ENCODE peak calls at places on chromosomes 1 and 21, in ten cellular contexts. One of them, this sample, is unnamed.

GRCh38 chr21:19261731-19262367 is 858.3 kb upstream of the TMPRSS15 start:
- DNase-seq in colonic mucosa: no peak
- DNase-seq in Caki2: no peak
- DNase-seq in iPS DF 19.7: no peak
- DNase-seq in non-pigmented ciliary epithelial cell: no peak
- DNase-seq in GM13977: no peak
- DNase-seq in GF-D8: no peak
- DNase-seq in natural killer cell: no peak
- DNase-seq in GM23338: no peak
- DNase-seq in neural crest cell: no peak
- DNase-seq in this sample: no peak

GRCh38 chr1:938088-938683 is 14.5 kb downstream of the SAMD11 start:
- DNase-seq in iPS DF 19.7: no peak
- DNase-seq in Caki2: peak; percentile 88
- DNase-seq in colonic mucosa: peak; percentile 56
- DNase-seq in natural killer cell: no peak
- DNase-seq in non-pigmented ciliary epithelial cell: no peak
- DNase-seq in neural crest cell: no peak
- DNase-seq in GF-D8: no peak
- DNase-seq in GM23338: no peak
- DNase-seq in GM13977: peak; percentile 63
- DNase-seq in this sample: no peak

GRCh38 chr1:170790651-170791071 is 126.7 kb downstream of the PRRX1 start:
- DNase-seq in neural crest cell: no peak
- DNase-seq in GM23338: no peak
- DNase-seq in GM13977: no peak
- DNase-seq in iPS DF 19.7: no peak
- DNase-seq in Caki2: no peak
- DNase-seq in natural killer cell: no peak
- DNase-seq in colonic mucosa: no peak
- DNase-seq in GF-D8: no peak
- DNase-seq in non-pigmented ciliary epithelial cell: peak; percentile 8
- DNase-seq in this sample: no peak

GRCh38 chr1:110106013-110106941 is 6.0 kb upstream of the UBL4B start:
- DNase-seq in GM13977: peak; percentile 83
- DNase-seq in GM23338: peak; percentile 85
- DNase-seq in non-pigmented ciliary epithelial cell: peak; percentile 23
- DNase-seq in colonic mucosa: peak; percentile 62
- DNase-seq in neural crest cell: peak; percentile 76
- DNase-seq in natural killer cell: peak; percentile 37
- DNase-seq in iPS DF 19.7: peak; percentile 52
- DNase-seq in GF-D8: peak; percentile 12
- DNase-seq in Caki2: peak; percentile 38
- DNase-seq in this sample: peak; percentile 83

GRCh38 chr1:246460411-246460810 is 46.7 kb downstream of the SMYD3 start:
- DNase-seq in non-pigmented ciliary epithelial cell: no peak
- DNase-seq in GF-D8: no peak
- DNase-seq in colonic mucosa: no peak
- DNase-seq in neural crest cell: no peak
- DNase-seq in GM23338: no peak
- DNase-seq in natural killer cell: no peak
- DNase-seq in Caki2: no peak
- DNase-seq in iPS DF 19.7: no peak
- DNase-seq in GM13977: no peak
- DNase-seq in this sample: no peak

GRCh38 chr1:218345673-218346390 is 696 bp downstream of the TGFB2 start:
- DNase-seq in iPS DF 19.7: no peak
- DNase-seq in colonic mucosa: peak; percentile 30
- DNase-seq in natural killer cell: no peak
- DNase-seq in neural crest cell: peak; percentile 41
- DNase-seq in GF-D8: peak; percentile 20
- DNase-seq in GM23338: peak; percentile 72
- DNase-seq in GM13977: peak; percentile 50
- DNase-seq in non-pigmented ciliary epithelial cell: no peak
- DNase-seq in Caki2: peak; percentile 80
- DNase-seq in this sample: peak; percentile 30

GRCh38 chr1:201251411-201251810 is 31.9 kb upstream of the PKP1 start:
- DNase-seq in GF-D8: no peak
- DNase-seq in neural crest cell: no peak
- DNase-seq in natural killer cell: no peak
- DNase-seq in GM13977: no peak
- DNase-seq in iPS DF 19.7: no peak
- DNase-seq in colonic mucosa: no peak
- DNase-seq in GM23338: no peak
- DNase-seq in non-pigmented ciliary epithelial cell: no peak
- DNase-seq in Caki2: no peak
- DNase-seq in this sample: no peak

GRCh38 chr1:207959141-207959825 is 48.4 kb upstream of the CD34 start:
- DNase-seq in natural killer cell: no peak
- DNase-seq in GF-D8: no peak
- DNase-seq in iPS DF 19.7: no peak
- DNase-seq in Caki2: no peak
- DNase-seq in neural crest cell: peak; percentile 41
- DNase-seq in GM23338: peak; percentile 77
- DNase-seq in non-pigmented ciliary epithelial cell: no peak
- DNase-seq in GM13977: peak; percentile 31
- DNase-seq in colonic mucosa: peak; percentile 54
- DNase-seq in this sample: peak; percentile 56

GRCh38 chr1:70934197-70934961 is 113.2 kb downstream of the PTGER3 start:
- DNase-seq in iPS DF 19.7: no peak
- DNase-seq in GM13977: no peak
- DNase-seq in natural killer cell: no peak
- DNase-seq in GM23338: no peak
- DNase-seq in non-pigmented ciliary epithelial cell: no peak
- DNase-seq in Caki2: no peak
- DNase-seq in colonic mucosa: no peak
- DNase-seq in neural crest cell: no peak
- DNase-seq in GF-D8: no peak
- DNase-seq in this sample: no peak

GRCh38 chr1:202593845-202594244 is 116.4 kb downstream of the SYT2 start:
- DNase-seq in natural killer cell: no peak
- DNase-seq in colonic mucosa: no peak
- DNase-seq in iPS DF 19.7: no peak
- DNase-seq in GF-D8: no peak
- DNase-seq in GM13977: no peak
- DNase-seq in GM23338: no peak
- DNase-seq in Caki2: no peak
- DNase-seq in non-pigmented ciliary epithelial cell: no peak
- DNase-seq in neural crest cell: no peak
- DNase-seq in this sample: no peak

GRCh38 chr1:179816196-179816960 is 61.2 kb downstream of the TOR1AIP2 start:
- DNase-seq in non-pigmented ciliary epithelial cell: no peak
- DNase-seq in iPS DF 19.7: no peak
- DNase-seq in natural killer cell: no peak
- DNase-seq in Caki2: peak; percentile 5
- DNase-seq in neural crest cell: no peak
- DNase-seq in colonic mucosa: no peak
- DNase-seq in GF-D8: no peak
- DNase-seq in GM23338: peak; percentile 34
- DNase-seq in GM13977: no peak
- DNase-seq in this sample: peak; percentile 12

GRCh38 chr1:247517795-247518612 is 18.2 kb downstream of the OR2C3 start:
- DNase-seq in natural killer cell: no peak
- DNase-seq in neural crest cell: no peak
- DNase-seq in non-pigmented ciliary epithelial cell: no peak
- DNase-seq in Caki2: no peak
- DNase-seq in GM23338: peak; percentile 31
- DNase-seq in iPS DF 19.7: no peak
- DNase-seq in colonic mucosa: no peak
- DNase-seq in GF-D8: no peak
- DNase-seq in GM13977: no peak
- DNase-seq in this sample: no peak

GRCh38 chr1:244361764-244362473 is 89.8 kb downstream of the ADSS2 start:
- DNase-seq in GM13977: no peak
- DNase-seq in neural crest cell: no peak
- DNase-seq in natural killer cell: no peak
- DNase-seq in iPS DF 19.7: peak; percentile 90
- DNase-seq in colonic mucosa: no peak
- DNase-seq in GM23338: peak; percentile 94
- DNase-seq in GF-D8: no peak
- DNase-seq in non-pigmented ciliary epithelial cell: peak; percentile 66
- DNase-seq in Caki2: peak; percentile 91
- DNase-seq in this sample: no peak

GRCh38 chr1:108842525-108843181 is 14.2 kb downstream of the AKNAD1 start:
- DNase-seq in non-pigmented ciliary epithelial cell: no peak
- DNase-seq in GF-D8: no peak
- DNase-seq in colonic mucosa: no peak
- DNase-seq in GM13977: no peak
- DNase-seq in GM23338: no peak
- DNase-seq in iPS DF 19.7: no peak
- DNase-seq in Caki2: no peak
- DNase-seq in natural killer cell: no peak
- DNase-seq in neural crest cell: no peak
- DNase-seq in this sample: no peak

GRCh38 chr1:210302501-210302900 is 26.2 kb upstream of the HHAT start:
- DNase-seq in iPS DF 19.7: no peak
- DNase-seq in colonic mucosa: no peak
- DNase-seq in neural crest cell: no peak
- DNase-seq in Caki2: no peak
- DNase-seq in natural killer cell: no peak
- DNase-seq in GM13977: no peak
- DNase-seq in GM23338: no peak
- DNase-seq in GF-D8: no peak
- DNase-seq in non-pigmented ciliary epithelial cell: no peak
- DNase-seq in this sample: peak; percentile 55

GRCh38 chr1:178938959-178939317 is 68.1 kb upstream of the ANGPTL1 start:
- DNase-seq in GM13977: no peak
- DNase-seq in non-pigmented ciliary epithelial cell: no peak
- DNase-seq in natural killer cell: no peak
- DNase-seq in iPS DF 19.7: no peak
- DNase-seq in Caki2: no peak
- DNase-seq in GF-D8: no peak
- DNase-seq in colonic mucosa: no peak
- DNase-seq in neural crest cell: no peak
- DNase-seq in GM23338: no peak
- DNase-seq in this sample: no peak

GRCh38 chr1:39640861-39641260 is 1.4 kb upstream of the HEYL start:
- DNase-seq in iPS DF 19.7: no peak
- DNase-seq in GF-D8: no peak
- DNase-seq in GM23338: no peak
- DNase-seq in Caki2: no peak
- DNase-seq in colonic mucosa: no peak
- DNase-seq in neural crest cell: no peak
- DNase-seq in natural killer cell: no peak
- DNase-seq in GM13977: no peak
- DNase-seq in non-pigmented ciliary epithelial cell: no peak
- DNase-seq in this sample: no peak